ENCODE peak calls at places on chromosomes 2 and 18, in nine cellular contexts. One of them, this sample, is unnamed. For H3K4me1 and H3K36me3, the result is how much of the 10 kb centered on the place peaks cover.

GRCh38 chr2:181685150-181685688 is 4.9 kb upstream of the NEUROD1 start:
- DNase-seq in OCI-LY7: no peak
- DNase-seq in fibroblast of lung: peak
- DNase-seq in spleen: no peak
- DNase-seq in PC-3: no peak
- DNase-seq in mucosa of descending colon: no peak
- DNase-seq in hepatocyte: peak
- DNase-seq in stomach: no peak
- DNase-seq in heart left ventricle: no peak
- DNase-seq in this sample: no peak

GRCh38 chr18:63155169-63155852 is 164.3 kb downstream of the BCL2 start:
- DNase-seq in OCI-LY7: peak
- DNase-seq in fibroblast of lung: no peak
- DNase-seq in spleen: peak
- DNase-seq in PC-3: peak
- DNase-seq in mucosa of descending colon: peak
- DNase-seq in hepatocyte: peak
- DNase-seq in stomach: peak
- DNase-seq in heart left ventricle: peak
- DNase-seq in this sample: peak

GRCh38 chr2:160582481-160583161 is 89.0 kb upstream of the RBMS1 start:
- DNase-seq in OCI-LY7: no peak
- DNase-seq in fibroblast of lung: peak
- DNase-seq in spleen: no peak
- DNase-seq in PC-3: peak
- DNase-seq in mucosa of descending colon: no peak
- DNase-seq in hepatocyte: peak
- DNase-seq in stomach: no peak
- DNase-seq in heart left ventricle: no peak
- DNase-seq in this sample: no peak

GRCh38 chr2:46263347-46263746 is 33.9 kb upstream of the EPAS1 start:
- DNase-seq in OCI-LY7: no peak
- DNase-seq in fibroblast of lung: no peak
- DNase-seq in spleen: no peak
- DNase-seq in PC-3: no peak
- DNase-seq in mucosa of descending colon: no peak
- DNase-seq in hepatocyte: no peak
- DNase-seq in stomach: no peak
- DNase-seq in heart left ventricle: no peak
- DNase-seq in this sample: no peak

GRCh38 chr2:160269365-160269764 is 69.3 kb upstream of the ITGB6 start:
- DNase-seq in OCI-LY7: no peak
- DNase-seq in fibroblast of lung: peak
- DNase-seq in spleen: no peak
- DNase-seq in PC-3: no peak
- DNase-seq in mucosa of descending colon: no peak
- DNase-seq in hepatocyte: no peak
- DNase-seq in stomach: no peak
- DNase-seq in heart left ventricle: no peak
- DNase-seq in this sample: no peak

GRCh38 chr2:112846056-112846455 is 9.5 kb upstream of the IL1B start:
- DNase-seq in OCI-LY7: no peak
- DNase-seq in fibroblast of lung: no peak
- DNase-seq in spleen: no peak
- DNase-seq in PC-3: no peak
- DNase-seq in mucosa of descending colon: no peak
- DNase-seq in hepatocyte: no peak
- DNase-seq in stomach: no peak
- DNase-seq in heart left ventricle: no peak
- DNase-seq in this sample: no peak

GRCh38 chr2:72006188-72006736 is 141.4 kb downstream of the CYP26B1 start:
- DNase-seq in OCI-LY7: no peak
- DNase-seq in fibroblast of lung: no peak
- DNase-seq in spleen: no peak
- DNase-seq in PC-3: no peak
- DNase-seq in mucosa of descending colon: no peak
- DNase-seq in hepatocyte: peak
- DNase-seq in stomach: no peak
- DNase-seq in heart left ventricle: no peak
- DNase-seq in this sample: no peak

GRCh38 chr2:132621131-132621875 is 48.7 kb downstream of the LYPD1 start:
- DNase-seq in OCI-LY7: no peak
- DNase-seq in fibroblast of lung: no peak
- DNase-seq in spleen: no peak
- DNase-seq in PC-3: no peak
- DNase-seq in mucosa of descending colon: no peak
- DNase-seq in hepatocyte: peak
- DNase-seq in stomach: peak
- DNase-seq in heart left ventricle: no peak
- DNase-seq in this sample: no peak

GRCh38 chr2:219446101-219446504 is 11.5 kb downstream of the SPEG start:
- DNase-seq in OCI-LY7: peak
- DNase-seq in fibroblast of lung: peak
- DNase-seq in spleen: no peak
- DNase-seq in PC-3: no peak
- DNase-seq in mucosa of descending colon: no peak
- DNase-seq in hepatocyte: peak
- DNase-seq in stomach: no peak
- DNase-seq in heart left ventricle: no peak
- DNase-seq in this sample: no peak

GRCh38 chr2:136232447-136233172 is 114.7 kb upstream of the CXCR4 start:
- DNase-seq in OCI-LY7: peak
- DNase-seq in fibroblast of lung: no peak
- DNase-seq in spleen: no peak
- DNase-seq in PC-3: no peak
- DNase-seq in mucosa of descending colon: no peak
- DNase-seq in hepatocyte: no peak
- DNase-seq in stomach: no peak
- DNase-seq in heart left ventricle: no peak
- DNase-seq in this sample: no peak

GRCh38 chr2:120389036-120389391 is 43.1 kb downstream of the INHBB start:
- DNase-seq in OCI-LY7: no peak
- DNase-seq in fibroblast of lung: no peak
- DNase-seq in spleen: no peak
- DNase-seq in PC-3: no peak
- DNase-seq in mucosa of descending colon: no peak
- DNase-seq in hepatocyte: no peak
- DNase-seq in stomach: peak
- DNase-seq in heart left ventricle: peak
- DNase-seq in this sample: no peak

GRCh38 chr2:66364495-66364992 is 70.4 kb upstream of the MEIS1 start:
- DNase-seq in OCI-LY7: no peak
- DNase-seq in fibroblast of lung: peak
- DNase-seq in spleen: no peak
- DNase-seq in PC-3: peak
- DNase-seq in mucosa of descending colon: peak
- DNase-seq in hepatocyte: peak
- DNase-seq in stomach: no peak
- DNase-seq in heart left ventricle: peak
- DNase-seq in this sample: no peak

GRCh38 chr2:149001496-149001895 is 37.0 kb upstream of the LYPD6B start:
- DNase-seq in OCI-LY7: no peak
- DNase-seq in fibroblast of lung: no peak
- DNase-seq in spleen: no peak
- DNase-seq in PC-3: no peak
- DNase-seq in mucosa of descending colon: no peak
- DNase-seq in hepatocyte: no peak
- DNase-seq in stomach: no peak
- DNase-seq in heart left ventricle: no peak
- DNase-seq in this sample: no peak

GRCh38 chr2:237341872-237342271 is 72.1 kb downstream of the COL6A3 start:
- DNase-seq in OCI-LY7: no peak
- DNase-seq in fibroblast of lung: no peak
- DNase-seq in spleen: no peak
- DNase-seq in PC-3: no peak
- DNase-seq in mucosa of descending colon: peak
- DNase-seq in hepatocyte: peak
- DNase-seq in stomach: no peak
- DNase-seq in heart left ventricle: no peak
- DNase-seq in this sample: no peak

GRCh38 chr2:73983322-73984202 is 1.1 kb upstream of the TET3 start:
- DNase-seq in OCI-LY7: peak
- DNase-seq in fibroblast of lung: no peak
- DNase-seq in spleen: peak
- DNase-seq in PC-3: peak
- DNase-seq in mucosa of descending colon: peak
- DNase-seq in hepatocyte: peak
- DNase-seq in stomach: peak
- DNase-seq in heart left ventricle: no peak
- DNase-seq in this sample: peak

GRCh38 chr2:73986085-73986680 is 1.5 kb downstream of the TET3 start:
- DNase-seq in OCI-LY7: peak
- DNase-seq in fibroblast of lung: no peak
- DNase-seq in spleen: peak
- DNase-seq in PC-3: no peak
- DNase-seq in mucosa of descending colon: peak
- DNase-seq in hepatocyte: no peak
- DNase-seq in stomach: peak
- DNase-seq in heart left ventricle: no peak
- DNase-seq in this sample: no peak

GRCh38 chr2:73984922-73985317 is 210 bp downstream of the TET3 start:
- DNase-seq in OCI-LY7: no peak
- DNase-seq in fibroblast of lung: no peak
- DNase-seq in spleen: no peak
- DNase-seq in PC-3: peak
- DNase-seq in mucosa of descending colon: peak
- DNase-seq in hepatocyte: peak
- DNase-seq in stomach: peak
- DNase-seq in heart left ventricle: peak
- DNase-seq in this sample: peak

GRCh38 chr2:73985318-73986084 is 791 bp downstream of the TET3 start:
- DNase-seq in OCI-LY7: peak
- DNase-seq in fibroblast of lung: no peak
- DNase-seq in spleen: peak
- DNase-seq in PC-3: peak
- DNase-seq in mucosa of descending colon: peak
- DNase-seq in hepatocyte: peak
- DNase-seq in stomach: peak
- DNase-seq in heart left ventricle: peak
- DNase-seq in this sample: peak

GRCh38 chr2:73984203-73984921 is at the start of gene TET3:
- DNase-seq in OCI-LY7: peak
- DNase-seq in fibroblast of lung: no peak
- DNase-seq in spleen: peak
- DNase-seq in PC-3: peak
- DNase-seq in mucosa of descending colon: peak
- DNase-seq in hepatocyte: peak
- DNase-seq in stomach: peak
- DNase-seq in heart left ventricle: peak
- DNase-seq in this sample: peak
- H3K4me1 ChIP-seq in OCI-LY7: half or more
- H3K4me1 ChIP-seq in fibroblast of lung: under half
- H3K4me1 ChIP-seq in spleen: half or more
- H3K4me1 ChIP-seq in PC-3: half or more
- H3K4me1 ChIP-seq in mucosa of descending colon: half or more
- H3K4me1 ChIP-seq in hepatocyte: half or more
- H3K4me1 ChIP-seq in stomach: half or more
- H3K4me1 ChIP-seq in heart left ventricle: half or more
- H3K4me1 ChIP-seq in this sample: under half

GRCh38 chr2:3536682-3537632 is 17.6 kb upstream of the ADI1 start:
- DNase-seq in OCI-LY7: peak
- DNase-seq in fibroblast of lung: peak
- DNase-seq in spleen: peak
- DNase-seq in PC-3: peak
- DNase-seq in mucosa of descending colon: no peak
- DNase-seq in hepatocyte: peak
- DNase-seq in stomach: no peak
- DNase-seq in heart left ventricle: no peak
- DNase-seq in this sample: peak
- TF ChIP-seq CTCF in OCI-LY7: peak
- TF ChIP-seq CTCF in fibroblast of lung: peak
- TF ChIP-seq CTCF in spleen: no peak
- TF ChIP-seq CTCF in PC-3: peak
- TF ChIP-seq CTCF in mucosa of descending colon: no peak
- TF ChIP-seq CTCF in hepatocyte: peak
- TF ChIP-seq CTCF in stomach: peak
- TF ChIP-seq CTCF in heart left ventricle: peak
- TF ChIP-seq CTCF in this sample: no peak

DNA sequence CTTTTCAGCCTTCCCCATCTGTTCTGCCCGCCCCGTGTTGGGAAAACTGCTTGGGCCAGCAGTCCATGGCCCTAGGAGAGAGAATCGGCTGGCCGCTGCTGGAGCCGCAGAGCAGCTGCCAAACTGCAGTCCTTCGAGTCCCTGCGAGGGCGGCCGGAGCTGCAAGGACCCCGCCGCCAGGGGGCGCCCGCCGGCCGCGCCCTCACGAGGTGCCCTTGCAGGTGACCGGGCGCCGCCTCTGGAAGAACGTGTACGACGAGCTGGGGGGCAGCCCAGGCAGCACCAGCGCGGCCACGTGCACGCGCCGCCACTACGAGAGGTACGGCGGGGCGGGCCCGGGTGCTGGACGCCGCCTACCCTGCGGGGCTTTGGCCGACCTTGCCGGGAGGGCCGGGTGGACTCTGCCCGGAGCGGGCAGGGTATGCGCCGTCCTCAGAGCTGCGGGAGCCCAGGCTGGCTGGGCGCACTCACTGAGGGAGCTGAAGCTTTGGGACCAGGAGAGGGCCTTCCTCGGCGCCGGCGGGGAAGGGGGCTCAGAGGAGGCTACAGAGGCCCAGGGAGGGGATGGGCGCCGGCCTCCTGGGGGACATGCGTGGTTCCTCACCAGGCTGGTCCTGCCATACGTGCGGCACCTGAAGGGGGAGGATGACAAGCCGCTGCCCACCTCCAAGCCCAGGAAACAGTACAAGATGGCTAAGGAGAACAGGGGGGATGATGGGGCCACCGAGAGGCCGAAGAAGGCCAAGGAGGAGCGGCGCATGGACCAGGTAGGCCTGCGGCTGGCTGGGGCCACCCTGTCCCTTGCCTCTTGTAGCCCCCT is 13.6 kb downstream of the ARID5A start:
- DNase-seq in OCI-LY7: peak
- DNase-seq in fibroblast of lung: no peak
- DNase-seq in spleen: peak
- DNase-seq in PC-3: peak
- DNase-seq in mucosa of descending colon: peak
- DNase-seq in hepatocyte: peak
- DNase-seq in stomach: peak
- DNase-seq in heart left ventricle: no peak
- DNase-seq in this sample: peak
- H3K36me3 ChIP-seq in OCI-LY7: under half
- H3K36me3 ChIP-seq in fibroblast of lung: under half
- H3K36me3 ChIP-seq in spleen: under half
- H3K36me3 ChIP-seq in PC-3: under half
- H3K36me3 ChIP-seq in mucosa of descending colon: under half
- H3K36me3 ChIP-seq in hepatocyte: under half
- H3K36me3 ChIP-seq in stomach: half or more
- H3K36me3 ChIP-seq in heart left ventricle: half or more
- H3K36me3 ChIP-seq in this sample: under half

DNA sequence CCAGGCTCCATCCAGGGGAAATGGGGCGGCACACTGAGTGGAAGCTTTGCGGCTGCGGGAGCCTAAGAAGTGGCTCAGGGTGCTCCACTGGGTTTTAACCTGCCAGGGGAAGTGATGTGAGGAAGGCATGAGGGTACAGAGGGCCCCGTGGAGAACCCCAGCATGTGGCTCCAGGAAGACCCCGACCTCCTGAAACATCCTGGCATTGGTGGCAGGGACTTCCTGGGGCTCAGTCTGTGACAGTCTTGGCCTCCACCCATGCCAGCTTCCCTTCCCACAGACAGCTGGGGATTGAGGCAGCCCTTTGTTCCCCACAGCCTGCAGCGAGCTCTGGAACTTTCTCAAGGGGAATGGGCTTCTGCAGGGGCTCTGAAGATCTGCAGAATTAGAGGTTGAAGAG is 146.6 kb downstream of the TNS1 start:
- DNase-seq in OCI-LY7: no peak
- DNase-seq in fibroblast of lung: no peak
- DNase-seq in spleen: peak
- DNase-seq in PC-3: no peak
- DNase-seq in mucosa of descending colon: no peak
- DNase-seq in hepatocyte: no peak
- DNase-seq in stomach: no peak
- DNase-seq in heart left ventricle: no peak
- DNase-seq in this sample: no peak
- H3K4me1 ChIP-seq in OCI-LY7: under half
- H3K4me1 ChIP-seq in fibroblast of lung: under half
- H3K4me1 ChIP-seq in spleen: under half
- H3K4me1 ChIP-seq in PC-3: under half
- H3K4me1 ChIP-seq in mucosa of descending colon: under half
- H3K4me1 ChIP-seq in hepatocyte: under half
- H3K4me1 ChIP-seq in stomach: half or more
- H3K4me1 ChIP-seq in heart left ventricle: half or more
- H3K4me1 ChIP-seq in this sample: under half

This sample was measured in colonic mucosa.